ENCODE peak calls at places on chromosome 7, in eight cellular contexts. H, M, J, C, Y, N, R and K are unnamed samples.

GRCh38 chr7:106415433-106415832 is 130.7 kb upstream of the NAMPT start:
- DNase-seq in M (no peak), C (no peak), J (peak), N (no peak), R (peak), H (no peak), Y (no peak), K (no peak)

GRCh38 chr7:141585592-141586510 is 34.6 kb downstream of the AGK start:
- DNase-seq in Y (no peak), N (no peak), J (peak), H (peak), R (peak), M (no peak), C (no peak), K (no peak)

GRCh38 chr7:106952658-106953231 is 87.7 kb downstream of the PIK3CG start:
- DNase-seq in M (no peak), J (peak), N (no peak), Y (no peak), H (no peak), C (no peak), R (no peak), K (peak)

GRCh38 chr7:7620644-7621210 is 19.8 kb upstream of the UMAD1 start:
- DNase-seq in N (no peak), J (no peak), H (no peak), C (no peak), M (no peak), R (no peak), Y (no peak), K (no peak)

GRCh38 chr7:57204411-57204811 is 72.2 kb upstream of the ZNF479 start:
- DNase-seq in N (no peak), Y (no peak), M (no peak), H (no peak), C (no peak), J (no peak), R (no peak), K (no peak)

GRCh38 chr7:102978280-102978679 is 65.5 kb downstream of the LRRC17 start:
- DNase-seq in M (no peak), Y (peak), J (peak), H (peak), C (no peak), R (peak), N (no peak), K (peak)

GRCh38 chr7:99693427-99694200 is 13.8 kb upstream of the CYP3A5 start:
- DNase-seq in J (no peak), N (no peak), Y (no peak), R (no peak), M (peak), H (no peak), C (no peak), K (no peak)

GRCh38 chr7:55152490-55152889 is 133.7 kb downstream of the EGFR start:
- DNase-seq in M (no peak), H (no peak), R (no peak), C (no peak), N (no peak), J (no peak), Y (no peak), K (no peak)

GRCh38 chr7:134890246-134891240 is 95.8 kb upstream of the AGBL3 start:
- DNase-seq in J (peak), H (peak), M (no peak), C (no peak), R (peak), N (no peak), Y (peak), K (no peak)

GRCh38 chr7:69808401-69808800 is 210.1 kb downstream of the AUTS2 start:
- DNase-seq in N (no peak), Y (no peak), H (peak), M (no peak), J (no peak), C (no peak), R (no peak), K (no peak)

GRCh38 chr7:107035446-107035845 is 9.1 kb upstream of the PRKAR2B start:
- DNase-seq in M (no peak), Y (no peak), R (peak), H (peak), J (peak), C (no peak), N (no peak), K (no peak)

GRCh38 chr7:23482686-23483085 is 12.4 kb upstream of the IGF2BP3 start:
- DNase-seq in R (no peak), J (no peak), C (no peak), M (no peak), N (no peak), H (no peak), Y (no peak), K (no peak)

GRCh38 chr7:133253522-133253882 is 624 bp downstream of the EXOC4 start:
- DNase-seq in R (no peak), J (peak), C (no peak), N (no peak), M (peak), Y (no peak), H (peak), K (no peak)

GRCh38 chr7:20395094-20395493 is 64.4 kb downstream of the ITGB8 start:
- DNase-seq in H (peak), C (no peak), R (no peak), M (no peak), J (peak), N (no peak), Y (no peak), K (no peak)

GRCh38 chr7:105765846-105766245 is 110.6 kb downstream of the ATXN7L1 start:
- DNase-seq in N (no peak), J (no peak), C (no peak), M (no peak), R (no peak), H (no peak), Y (no peak), K (no peak)

GRCh38 chr7:47576031-47576908 is 5.6 kb downstream of the TNS3 start:
- DNase-seq in C (peak), H (peak), J (peak), M (no peak), R (no peak), Y (peak), N (no peak), K (no peak)

GRCh38 chr7:38211940-38212339 is 33.9 kb downstream of the STARD3NL start:
- DNase-seq in Y (no peak), R (no peak), N (no peak), J (peak), M (no peak), C (no peak), H (peak), K (no peak)

GRCh38 chr7:159023746-159024145 is 120.9 kb downstream of the VIPR2 start:
- DNase-seq in H (no peak), M (no peak), N (no peak), Y (peak), R (no peak), C (no peak), J (no peak), K (no peak)

GRCh38 chr7:142800103-142800502 is 29.3 kb downstream of the PRSS2 start:
- DNase-seq in Y (no peak), M (no peak), C (no peak), R (no peak), H (no peak), J (no peak), N (no peak), K (no peak)

GRCh38 chr7:157041004-157041403 is 30.5 kb upstream of the MNX1 start:
- DNase-seq in H (peak), J (no peak), C (no peak), R (no peak), Y (no peak), N (no peak), M (no peak), K (no peak)

GRCh38 chr7:11212816-11213215 is 239.1 kb downstream of the PHF14 start:
- DNase-seq in N (no peak), H (peak), J (peak), R (no peak), Y (no peak), M (no peak), C (no peak), K (no peak)

DNA sequence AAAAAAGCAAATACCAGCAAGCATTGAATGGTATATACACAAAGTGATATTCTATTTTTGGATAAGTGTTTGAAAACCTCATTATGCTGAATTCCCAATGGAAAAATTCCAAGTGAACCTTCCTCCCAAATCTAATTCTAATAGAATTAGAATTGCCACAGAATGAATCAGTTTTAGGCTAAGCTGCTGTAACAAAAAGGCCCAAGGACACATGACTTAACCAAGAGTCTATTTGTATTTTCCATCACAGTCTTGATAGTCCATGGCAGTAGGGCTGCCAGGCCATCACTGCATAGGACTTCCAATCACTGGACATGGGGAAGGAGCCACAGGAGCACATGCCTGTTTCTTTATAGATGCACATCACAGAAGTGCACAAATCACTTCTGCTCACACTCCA is 91.2 kb upstream of the IFRD1 start:
- DNase-seq in R (no peak), Y (no peak), N (no peak), M (no peak), C (no peak), H (no peak), J (no peak), K (no peak)
- H3K27ac ChIP-seq in R (no peak), Y (no peak), N (no peak), M (no peak), C (no peak), H (no peak), J (no peak), K (no peak)

GRCh38 chr7:152315845-152316244 is 120.0 kb downstream of the KMT2C start:
- DNase-seq in H (no peak), R (no peak), J (no peak), N (no peak), Y (no peak), C (no peak), M (no peak), K (no peak)
- H3K27ac ChIP-seq in H (no peak), R (no peak), J (peak), N (no peak), Y (no peak), C (no peak), M (no peak), K (no peak)

GRCh38 chr7:123643495-123644428 is 11.9 kb upstream of the LMOD2 start:
- DNase-seq in N (no peak), J (peak), C (no peak), Y (no peak), M (no peak), R (peak), H (peak), K (no peak)
- H3K27ac ChIP-seq in N (no peak), J (peak), C (peak), Y (no peak), M (no peak), R (no peak), H (no peak), K (no peak)

DNA sequence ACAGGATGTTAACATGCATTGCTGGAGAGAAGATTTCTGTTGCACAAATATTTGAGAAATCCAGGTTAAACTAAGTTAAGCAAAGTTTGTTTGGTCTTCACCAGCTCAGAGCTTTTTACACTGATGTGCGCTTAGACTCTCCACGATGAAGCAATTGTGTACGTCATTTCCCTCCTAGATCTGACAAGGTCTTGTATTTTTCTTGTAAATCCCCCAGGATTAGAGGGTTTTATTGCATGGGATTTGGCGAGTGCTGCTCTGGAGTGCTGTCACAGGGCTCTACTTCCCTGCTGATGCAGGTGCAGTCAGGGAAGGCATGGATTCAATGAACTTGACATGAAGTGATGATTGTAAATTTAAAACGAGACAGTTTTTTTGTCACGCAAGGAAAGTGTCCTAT is 173.3 kb downstream of the PDE1C start:
- DNase-seq in H (peak), Y (no peak), C (no peak), M (no peak), J (no peak), N (peak), R (no peak), K (no peak)
- H3K27ac ChIP-seq in H (no peak), Y (no peak), C (no peak), M (no peak), J (no peak), N (no peak), R (no peak), K (no peak)

GRCh38 chr7:2470204-2471021 is 5.8 kb downstream of the GRIFIN start:
- DNase-seq in Y (peak), J (no peak), N (no peak), M (no peak), C (no peak), H (no peak), R (no peak), K (no peak)
- H3K27ac ChIP-seq in Y (no peak), J (no peak), N (no peak), M (no peak), C (no peak), H (no peak), R (no peak), K (no peak)

DNA sequence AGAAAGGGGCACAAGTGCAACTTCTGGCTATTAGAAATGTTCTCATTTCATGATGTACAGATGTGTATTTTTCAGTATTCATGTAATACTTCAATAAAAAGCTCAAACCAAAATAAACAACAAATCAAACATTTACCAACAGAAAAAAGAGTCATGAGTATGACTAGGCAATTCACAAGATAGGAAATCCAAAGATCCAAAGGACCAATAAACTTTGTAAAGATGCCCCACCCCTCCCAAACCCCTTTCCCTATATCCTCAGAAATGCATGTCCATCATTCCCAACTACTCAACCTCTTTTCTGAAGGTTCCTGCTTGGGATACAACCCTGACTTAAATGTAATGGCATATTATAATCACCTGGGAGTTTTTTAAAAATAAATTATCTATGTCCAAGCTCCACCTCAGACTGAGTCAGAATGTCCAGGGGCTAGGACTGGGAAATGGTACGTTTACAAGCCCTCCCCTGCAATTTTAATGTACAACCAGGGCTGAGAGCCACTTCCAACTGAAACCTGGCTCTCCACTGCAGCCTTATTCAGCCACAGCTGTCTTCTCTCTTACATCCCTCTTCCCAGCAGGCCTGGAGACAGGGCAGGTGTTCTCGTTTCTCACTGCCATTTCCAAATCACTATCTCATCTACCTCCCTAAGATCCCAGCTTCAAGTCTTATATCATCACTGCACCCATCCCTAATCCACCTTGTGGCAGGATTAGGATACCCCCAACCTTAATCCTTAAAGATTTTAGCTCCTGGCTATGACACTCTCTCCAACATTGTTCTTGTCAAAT is 36.5 kb downstream of the COA1 start:
- DNase-seq in J (no peak), C (no peak), H (peak), N (peak), M (no peak), Y (no peak), R (no peak), K (no peak)
- H3K27ac ChIP-seq in J (no peak), C (no peak), H (peak), N (no peak), M (no peak), Y (no peak), R (no peak), K (no peak)

DNA sequence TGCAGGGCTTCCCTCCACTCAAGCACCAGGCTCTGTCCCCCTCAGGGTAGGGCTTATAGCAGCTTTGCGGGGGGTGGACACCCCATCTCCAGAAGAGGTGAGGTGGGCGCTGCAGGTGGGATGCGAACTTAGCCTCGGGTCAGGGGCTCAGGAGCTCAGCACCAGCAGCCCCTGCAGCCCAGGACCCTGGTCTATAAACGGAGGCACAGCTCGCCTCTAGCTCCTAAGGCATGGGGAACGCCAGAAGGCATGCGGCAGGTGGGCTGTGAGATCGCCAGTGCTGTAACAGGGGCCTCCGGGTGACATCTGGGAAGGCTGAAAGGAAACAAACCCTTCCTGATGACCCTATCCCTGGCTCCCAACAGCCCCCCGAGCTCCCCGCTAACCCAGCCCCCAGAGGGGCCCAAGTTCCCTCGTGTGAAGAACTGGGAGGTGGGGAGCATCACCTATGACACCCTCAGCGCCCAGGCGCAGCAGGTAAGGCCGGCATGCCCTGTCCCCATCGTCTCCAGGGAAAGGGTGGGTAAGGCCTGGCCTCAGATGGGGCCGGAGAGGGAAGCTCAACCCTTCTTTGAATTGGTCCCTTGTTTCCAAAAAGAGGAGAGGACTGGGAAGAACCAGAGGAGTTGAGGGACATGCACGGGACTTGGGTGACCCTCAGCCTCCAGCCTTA is 4.2 kb downstream of the NOS3 start:
- DNase-seq in M (no peak), N (no peak), R (no peak), C (no peak), H (no peak), J (no peak), Y (no peak), K (no peak)
- H3K27ac ChIP-seq in M (peak), N (no peak), R (no peak), C (no peak), H (no peak), J (peak), Y (no peak), K (no peak)

GRCh38 chr7:116357776-116358670 is 141.5 kb upstream of the CAV2 start:
- DNase-seq in Y (no peak), C (no peak), N (no peak), H (peak), J (peak), M (no peak), R (no peak), K (no peak)

GRCh38 chr7:116356979-116357378 is 142.6 kb upstream of the CAV2 start:
- DNase-seq in R (no peak), C (no peak), H (no peak), N (no peak), Y (no peak), J (peak), M (no peak), K (no peak)

GRCh38 chr7:116355423-116355765 is 144.1 kb upstream of the CAV2 start:
- DNase-seq in C (no peak), H (no peak), R (no peak), Y (no peak), J (no peak), M (no peak), N (no peak), K (no peak)

GRCh38 chr7:116354546-116355422 is 144.4 kb downstream of the TES start:
- DNase-seq in J (peak), M (no peak), R (peak), N (no peak), C (peak), H (peak), Y (peak), K (peak)

DNA sequence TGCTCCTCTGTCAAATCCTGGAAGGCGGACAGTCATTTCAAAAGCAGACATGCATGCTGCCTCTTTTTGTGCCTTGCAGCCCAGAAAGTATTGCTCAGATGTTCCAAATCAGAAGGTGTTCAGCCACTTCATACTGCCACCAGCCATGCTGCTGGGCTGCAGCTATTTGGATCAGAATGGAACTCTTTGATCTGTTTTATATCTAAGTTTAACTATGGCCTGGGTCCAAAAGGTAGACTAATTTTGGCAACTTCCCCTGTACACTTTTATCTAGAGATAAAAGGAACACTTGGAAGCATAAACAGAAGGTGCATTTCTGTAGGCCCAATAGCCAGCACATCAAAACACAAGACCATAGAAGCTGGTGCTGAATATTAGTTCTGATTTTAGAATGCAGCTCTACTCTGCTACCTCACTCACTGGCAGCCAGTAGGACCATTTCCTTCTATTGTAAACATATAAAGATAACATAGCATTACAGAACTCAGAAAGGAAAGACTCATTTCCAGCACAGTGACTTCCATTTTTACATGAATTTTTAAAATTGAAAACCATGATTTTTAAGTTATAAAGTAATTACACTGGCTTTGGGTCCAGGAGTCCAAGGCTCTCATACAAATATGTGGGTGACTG is 143.1 kb upstream of the CAV2 start:
- DNase-seq in H (no peak), N (no peak), R (no peak), J (no peak), C (no peak), Y (no peak), M (no peak), K (no peak)
- H3K27ac ChIP-seq in H (peak), N (no peak), R (peak), J (peak), C (peak), Y (peak), M (no peak), K (peak)